ENCODE peak calls at places on chromosome X, in four cellular contexts. L is H9, T is fibroblast of lung, K is GM23338. I is an unnamed sample.

GRCh38 chrX:155874571-155875244 is 6.4 kb upstream of the VAMP7 start:
- DNase-seq in L (no peak), T (no peak), K (peak), I (no peak)

GRCh38 chrX:1292581-1293310 is 24.1 kb downstream of the CSF2RA start:
- DNase-seq in L (no peak), T (no peak), K (no peak), I (peak)

GRCh38 chrX:131816551-131817136 is 206.5 kb upstream of the STK26 start:
- DNase-seq in L (no peak), T (no peak), K (no peak), I (no peak)

GRCh38 chrX:109684136-109684535 is 48.9 kb downstream of the ACSL4 start:
- DNase-seq in L (no peak), T (peak), K (no peak), I (no peak)

GRCh38 chrX:102712216-102712966 is at the start of gene GPRASP2:
- DNase-seq in L (peak), T (no peak), K (peak), I (peak)

GRCh38 chrX:2425281-2426071 is 75.3 kb downstream of the DHRSX start:
- DNase-seq in L (peak), T (no peak), K (peak), I (no peak)

GRCh38 chrX:9494806-9495205 is 29.9 kb downstream of the TBL1X start:
- DNase-seq in L (no peak), T (peak), K (no peak), I (no peak)

GRCh38 chrX:140817943-140818342 is 108.4 kb downstream of the LINC00632 start:
- DNase-seq in L (no peak), T (peak), K (peak), I (no peak)

GRCh38 chrX:47849776-47850175 is 13.1 kb downstream of the ZNF81 start:
- DNase-seq in L (no peak), T (no peak), K (no peak), I (no peak)

GRCh38 chrX:56564921-56565861 is 1.8 kb downstream of the UBQLN2 start:
- DNase-seq in L (no peak), T (no peak), K (peak), I (peak)

GRCh38 chrX:81259008-81259713 is 57.3 kb downstream of the SH3BGRL start:
- DNase-seq in L (no peak), T (peak), K (no peak), I (no peak)

GRCh38 chrX:17967888-17968287 is 106.8 kb upstream of the RAI2 start:
- DNase-seq in L (no peak), T (no peak), K (peak), I (no peak)

GRCh38 chrX:23451266-23451665 is 116.6 kb downstream of the PTCHD1 start:
- DNase-seq in L (no peak), T (no peak), K (peak), I (no peak)
- TF ChIP-seq CTCF in L (no peak), T (no peak), K (no peak), I (peak)

GRCh38 chrX:69060631-69061408 is 104.4 kb downstream of the PJA1 start:
- DNase-seq in L (peak), T (peak), K (peak), I (peak)
- TF ChIP-seq CTCF in L (peak), T (peak), K (peak), I (peak)

GRCh38 chrX:138026211-138026610 is 460.3 kb downstream of the ZIC3 start:
- DNase-seq in L (no peak), T (peak), K (peak), I (no peak)
- TF ChIP-seq CTCF in L (peak), T (no peak), K (peak), I (peak)

DNA sequence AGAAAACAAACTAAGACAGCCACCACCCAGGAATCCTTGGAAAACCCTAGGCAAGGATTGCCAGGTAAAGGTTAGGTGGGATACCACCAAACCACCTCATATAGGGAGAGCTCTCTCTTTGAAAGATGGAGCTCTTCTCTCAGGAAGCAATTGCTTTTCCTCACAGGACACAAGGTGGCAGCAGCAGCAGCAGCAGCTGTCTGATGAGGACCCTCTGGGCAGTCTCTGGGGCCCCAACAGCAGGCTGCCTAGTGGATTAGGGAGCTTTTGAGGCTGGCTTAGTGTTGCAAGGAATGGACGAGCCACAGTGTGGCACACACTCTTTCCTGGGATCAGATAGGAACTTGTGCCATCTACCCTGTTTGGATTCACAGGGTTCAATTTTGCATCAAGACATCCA is 41.4 kb upstream of the CHRDL1 start:
- DNase-seq in L (peak), T (no peak), K (peak), I (peak)
- TF ChIP-seq CTCF in L (peak), T (peak), K (peak), I (peak)

GRCh38 chrX:135543924-135544323 is 23.5 kb downstream of the INTS6L start:
- DNase-seq in L (peak), T (no peak), K (peak), I (no peak)
- TF ChIP-seq CTCF in L (peak), T (no peak), K (peak), I (no peak)

DNA sequence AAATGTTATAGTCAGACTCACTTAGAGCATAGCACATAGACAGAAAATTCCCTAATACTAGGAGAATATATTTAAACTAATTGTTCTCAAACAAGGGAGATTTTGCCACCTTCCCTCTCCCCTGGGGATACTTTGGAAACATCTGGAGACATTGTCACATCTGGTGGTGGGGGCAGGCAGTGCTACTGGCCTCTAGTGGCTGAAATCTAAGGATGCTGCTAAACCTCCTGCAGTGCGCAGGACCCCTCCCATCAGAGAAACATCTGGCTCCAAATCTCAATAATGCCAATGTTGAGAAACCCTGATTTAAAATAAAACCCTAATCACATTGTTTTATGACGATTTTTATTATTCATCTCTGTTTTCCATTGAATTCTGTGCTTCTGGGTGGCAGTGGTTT is 244.9 kb downstream of the FRMPD4 start:
- DNase-seq in L (no peak), T (no peak), K (peak), I (no peak)
- TF ChIP-seq CTCF in L (peak), T (peak), K (peak), I (peak)

DNA sequence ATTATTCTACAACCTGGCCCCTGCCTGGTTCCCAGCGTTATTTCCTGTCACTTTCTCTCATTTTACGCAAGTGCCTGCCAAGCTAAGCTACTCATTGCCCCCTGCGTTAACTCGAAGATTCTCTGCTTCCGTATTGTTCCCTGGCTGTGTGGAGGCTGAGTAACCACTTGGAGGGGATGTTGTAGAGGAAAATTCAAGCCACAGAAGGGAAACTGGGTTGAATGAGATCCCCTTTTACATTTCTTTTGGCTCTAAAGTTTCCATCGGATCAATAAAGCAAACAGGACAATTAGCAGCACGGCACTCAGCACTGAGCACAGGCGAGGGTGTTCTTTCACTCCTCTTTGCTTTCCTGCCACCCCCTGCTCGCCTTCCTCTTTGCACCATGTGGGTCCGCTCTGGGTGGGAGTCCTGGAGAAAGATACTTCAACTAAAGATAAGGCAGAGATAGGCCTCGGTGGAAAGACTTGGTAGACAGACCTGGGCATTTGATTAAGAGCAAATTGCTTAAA is 4.2 kb upstream of the TMSB4X start:
- DNase-seq in L (peak), T (peak), K (peak), I (no peak)
- TF ChIP-seq CTCF in L (peak), T (peak), K (peak), I (no peak)

DNA sequence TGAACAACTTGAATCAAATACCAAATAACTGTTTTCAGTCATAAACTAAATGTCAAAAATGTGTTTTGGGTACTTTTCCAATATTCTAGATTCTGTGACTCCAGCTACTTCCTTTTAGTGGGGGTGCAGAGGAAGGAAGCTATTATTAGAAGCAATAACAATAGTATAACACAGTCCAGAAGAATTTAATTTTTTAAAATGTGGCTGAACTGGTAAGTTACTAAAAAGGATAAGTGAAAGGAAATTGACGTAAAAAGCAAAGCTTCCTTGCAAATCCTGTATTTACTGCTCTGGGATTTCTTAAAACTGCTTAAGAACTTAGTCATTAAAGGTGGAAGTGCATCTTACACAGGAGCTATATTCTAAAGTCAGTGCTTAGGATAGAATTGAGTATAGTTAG is 53.2 kb downstream of the MOSPD2 start:
- DNase-seq in L (no peak), T (no peak), K (no peak), I (no peak)
- TF ChIP-seq CTCF in L (no peak), T (no peak), K (no peak), I (no peak)

DNA sequence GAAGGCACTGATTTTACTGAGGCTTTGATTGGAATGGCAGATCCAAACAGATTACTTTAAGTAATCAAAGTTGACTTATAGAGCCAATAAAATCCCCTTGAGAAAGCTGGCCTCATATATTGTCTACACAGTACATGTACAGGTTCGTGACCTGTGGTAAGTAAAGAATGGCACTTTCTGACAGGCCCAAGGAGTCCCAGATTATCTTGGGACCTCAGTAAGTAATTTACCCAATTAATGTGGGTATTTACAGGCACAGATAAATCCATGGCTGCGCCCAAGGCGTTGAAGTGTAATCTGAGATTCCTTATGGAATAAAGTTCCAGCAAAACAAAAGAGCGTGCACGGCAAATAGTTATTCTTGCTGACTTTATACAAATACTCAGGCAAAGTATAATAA is 62.4 kb downstream of the PAGE2 start:
- DNase-seq in L (no peak), T (no peak), K (no peak), I (no peak)
- TF ChIP-seq CTCF in L (no peak), T (no peak), K (no peak), I (no peak)